ENCODE peak calls at places on chromosomes 11 and 22, in five cellular contexts. M is HEK293T, Y is HepG2, F is NT2/D1, A is H1. X is an unnamed sample.

GRCh38 chr11:33701831-33702230 is 1.2 kb upstream of the C11orf91 start:
- DNase-seq in M (no peak), Y (no peak), A (no peak), F (no peak), X (no peak)

GRCh38 chr22:35477911-35478582 is 62.6 kb upstream of the RASD2 start:
- DNase-seq in Y (no peak), F (no peak), M (peak; percentile 71), A (no peak), X (no peak)

GRCh38 chr11:96074551-96075309 is 150.8 kb upstream of the MTMR2 start:
- DNase-seq in F (no peak), Y (no peak), M (no peak), A (no peak), X (no peak)

GRCh38 chr11:66852466-66853241 is 4.2 kb upstream of the LRFN4 start:
- DNase-seq in M (no peak), F (no peak), Y (no peak), A (no peak), X (no peak)

GRCh38 chr22:41976070-41976901 is 7.0 kb downstream of the SEPTIN3 start:
- DNase-seq in A (no peak), M (peak; percentile 71), F (no peak), Y (no peak), X (no peak)

GRCh38 chr11:69949327-69949726 is 128.8 kb upstream of the ANO1 start:
- DNase-seq in F (no peak), A (no peak), M (no peak), Y (peak; percentile 53), X (no peak)

GRCh38 chr11:116232364-116232801 is 540.4 kb downstream of the BUD13 start:
- DNase-seq in F (no peak), M (peak; percentile 17), Y (no peak), A (no peak), X (no peak)

GRCh38 chr11:119752946-119753345 is 23.9 kb upstream of the NECTIN1 start:
- DNase-seq in F (no peak), Y (no peak), A (no peak), M (no peak), X (no peak)

GRCh38 chr11:73556966-73557365 is 40.9 kb downstream of the FAM168A start:
- DNase-seq in F (no peak), M (no peak), Y (no peak), A (no peak), X (no peak)

GRCh38 chr22:31940506-31940905 is 3.8 kb upstream of the YWHAH start:
- DNase-seq in F (no peak), A (no peak), Y (no peak), M (no peak), X (no peak)

GRCh38 chr11:109851780-109852390 is 241.3 kb upstream of the ZC3H12C start:
- DNase-seq in A (no peak), F (no peak), M (no peak), Y (no peak), X (no peak)

GRCh38 chr11:14643697-14644395 is at the start of gene PDE3B:
- DNase-seq in F (peak; percentile 54), Y (peak; percentile 83), A (no peak), M (peak; percentile 88), X (no peak)
- TF ChIP-seq SUZ12 in F (no peak), Y (no peak), A (no peak), M (no peak), X (no peak)

DNA sequence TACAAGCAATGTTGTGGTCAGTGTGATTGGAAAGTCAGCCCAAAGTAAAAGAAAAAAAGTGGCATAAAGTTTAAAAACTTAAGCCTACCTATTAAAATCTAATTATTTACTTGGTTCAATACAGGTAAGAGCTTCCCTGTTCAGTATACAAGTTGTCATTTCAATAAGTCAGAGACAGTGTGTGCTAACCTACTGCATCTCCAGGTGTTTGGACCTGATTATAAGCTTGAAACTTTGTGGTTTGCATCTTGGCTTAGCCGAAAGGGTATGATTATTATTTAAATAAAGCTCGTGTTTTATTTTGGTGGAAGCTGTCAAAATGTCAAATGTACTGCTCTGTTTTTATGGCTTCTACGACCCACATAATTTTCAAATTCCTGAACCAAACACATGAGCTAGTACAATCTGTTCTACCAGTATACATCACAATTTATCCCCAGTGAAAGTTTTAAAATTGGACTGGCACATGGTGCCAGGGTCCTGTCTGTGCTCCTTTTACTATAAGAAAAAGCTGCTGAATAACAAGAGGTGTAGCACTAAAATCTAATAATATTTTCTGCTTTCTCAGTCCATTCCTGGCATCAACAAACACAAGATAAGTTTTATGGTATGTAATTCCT is 103.9 kb upstream of the ANO3 start:
- DNase-seq in M (no peak), Y (no peak), F (no peak), A (no peak), X (no peak)
- TF ChIP-seq SUZ12 in M (no peak), Y (no peak), F (no peak), A (no peak), X (no peak)

DNA sequence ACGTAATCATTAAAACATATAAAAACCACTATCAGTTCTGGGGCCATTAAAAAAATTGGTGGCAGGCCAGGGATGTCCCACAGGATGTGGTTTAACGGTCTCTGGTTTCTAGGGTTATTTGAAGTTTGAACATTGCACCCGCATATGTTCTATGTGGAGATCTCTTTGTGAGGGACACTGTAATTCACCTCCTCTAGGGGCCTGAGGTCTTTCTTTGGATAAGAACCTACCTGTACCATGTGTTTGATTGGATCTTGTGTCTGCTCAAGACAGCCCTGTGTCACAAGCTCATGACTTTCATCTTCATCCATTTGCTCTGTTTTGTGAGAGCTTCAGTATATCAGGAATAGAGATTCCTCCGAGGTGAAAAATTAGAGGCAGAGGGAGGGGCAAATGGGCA is 73.3 kb downstream of the GGTLC2 start:
- DNase-seq in A (no peak), M (no peak), F (no peak), Y (no peak), X (no peak)
- TF ChIP-seq SUZ12 in A (no peak), M (no peak), F (no peak), Y (no peak), X (no peak)

GRCh38 chr22:49396817-49397216 is 430.9 kb downstream of the BRD1 start:
- DNase-seq in A (no peak), Y (no peak), M (no peak), F (no peak), X (no peak)
- TF ChIP-seq SUZ12 in A (no peak), Y (no peak), M (no peak), F (no peak), X (no peak)

GRCh38 chr11:118560806-118561205 is 4.9 kb downstream of the IFT46 start:
- DNase-seq in Y (no peak), F (no peak), M (no peak), A (no peak), X (no peak)
- TF ChIP-seq SUZ12 in Y (no peak), F (no peak), M (no peak), A (no peak), X (no peak)

DNA sequence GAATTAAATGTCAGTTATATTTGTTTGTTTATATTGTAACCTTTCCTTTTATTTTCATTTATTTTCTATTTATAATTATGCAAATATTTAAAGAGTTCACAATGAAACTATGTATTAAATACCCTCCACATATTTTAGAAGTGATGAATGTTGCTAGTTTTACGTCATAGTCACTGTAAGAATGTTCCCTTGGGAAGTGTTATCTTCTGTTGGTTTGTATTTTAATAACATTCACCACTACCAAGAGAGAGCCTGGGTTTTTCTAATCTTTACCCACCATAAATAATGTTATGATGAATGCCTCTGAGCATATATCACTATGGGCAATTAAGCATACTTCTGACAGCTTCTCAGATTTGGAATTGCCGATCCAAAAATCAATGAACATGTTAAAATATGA is 80.7 kb downstream of the GGT1 start:
- DNase-seq in M (no peak), A (no peak), F (no peak), Y (no peak), X (no peak)
- TF ChIP-seq SUZ12 in M (no peak), A (no peak), F (no peak), Y (no peak), X (no peak)

DNA sequence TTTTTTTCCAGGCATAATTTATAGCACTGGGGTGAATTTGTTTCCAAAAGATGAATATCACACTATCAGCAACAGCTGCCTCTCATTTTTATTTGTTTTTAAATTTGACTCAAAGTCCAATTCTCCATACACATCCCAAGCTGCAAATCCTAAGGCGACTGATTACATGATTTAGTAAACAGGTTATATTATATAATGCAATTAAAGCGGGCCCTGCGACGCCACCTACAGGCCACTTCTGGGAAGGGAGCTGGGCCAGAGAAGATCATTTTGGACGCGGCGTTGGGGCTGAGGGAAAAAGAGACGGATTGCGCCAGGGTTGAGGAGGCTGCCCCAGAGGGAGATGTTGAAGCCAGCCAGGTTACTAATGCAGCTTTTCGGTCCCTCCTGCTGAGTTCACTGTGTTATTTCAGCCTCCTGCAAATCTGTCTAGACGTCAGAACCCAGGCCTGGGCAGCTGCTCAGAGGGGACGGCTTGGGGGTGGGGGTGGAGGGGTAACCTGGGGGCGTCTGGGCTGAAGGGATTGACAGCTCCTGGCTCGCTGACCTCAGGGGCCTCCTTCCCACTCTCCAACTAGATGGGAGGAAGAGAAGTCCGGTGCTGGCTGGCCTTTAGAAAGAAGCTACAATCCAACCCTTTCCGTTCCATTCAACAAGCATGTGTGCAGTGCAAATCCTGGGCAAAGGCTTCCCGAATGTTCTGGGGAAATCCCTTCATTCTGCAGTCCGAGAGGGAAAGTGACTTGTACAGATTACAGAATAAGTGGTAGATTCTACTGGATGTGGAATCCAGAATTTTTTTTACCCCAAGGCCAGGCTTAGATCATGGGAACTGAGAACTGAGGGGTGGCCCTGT is 150.1 kb downstream of the FEZ1 start:
- DNase-seq in F (peak; percentile 51), Y (peak; percentile 15), M (peak; percentile 76), A (no peak), X (no peak)
- TF ChIP-seq SUZ12 in F (no peak), Y (no peak), M (no peak), A (no peak), X (no peak)

GRCh38 chr22:43428005-43428485 is 16.2 kb downstream of the MPPED1 start:
- DNase-seq in Y (no peak), F (no peak), A (no peak), M (no peak), X (no peak)

GRCh38 chr22:43426816-43427215 is 15.0 kb downstream of the MPPED1 start:
- DNase-seq in A (no peak), Y (no peak), F (no peak), M (no peak), X (no peak)

GRCh38 chr22:43429426-43429825 is 17.6 kb downstream of the MPPED1 start:
- DNase-seq in Y (no peak), F (no peak), A (no peak), M (no peak), X (no peak)

GRCh38 chr22:43425976-43426785 is 14.4 kb downstream of the MPPED1 start:
- DNase-seq in Y (no peak), F (no peak), M (no peak), A (no peak), X (no peak)

DNA sequence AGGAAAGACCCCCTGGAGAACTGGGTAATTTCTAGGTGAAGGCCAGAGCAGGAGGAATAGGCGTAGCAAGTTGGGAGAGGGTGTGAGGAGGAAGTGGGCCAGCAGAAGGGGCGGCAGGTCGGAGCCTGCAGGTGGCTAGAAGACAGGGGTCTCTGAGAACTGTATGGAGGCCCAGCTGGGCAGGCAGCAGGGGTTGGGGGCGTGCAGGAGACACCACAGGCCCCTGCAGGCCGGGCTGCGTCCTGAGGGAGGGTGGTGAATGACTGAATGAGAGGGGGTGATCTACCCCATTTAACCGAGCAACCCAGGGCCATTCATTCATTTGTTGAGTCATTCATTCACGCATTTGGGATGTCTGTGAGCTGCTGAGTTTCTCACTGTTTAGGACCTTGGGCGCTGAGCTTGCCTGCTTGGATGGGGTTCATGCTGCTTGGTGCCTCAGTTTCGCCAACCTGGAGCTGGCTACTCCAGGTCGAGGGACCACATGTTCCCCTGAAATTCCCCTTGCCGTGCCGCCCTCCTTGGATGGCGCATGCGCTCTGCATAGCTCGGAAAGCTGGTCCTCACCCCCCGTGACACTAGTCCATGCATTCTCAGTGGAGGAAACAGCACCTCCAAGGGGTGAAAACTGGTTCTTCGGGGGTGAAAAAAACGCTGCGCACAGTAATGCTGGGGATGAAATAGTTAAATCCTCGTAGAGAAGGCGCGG is 15.6 kb downstream of the MPPED1 start:
- DNase-seq in A (no peak), M (no peak), Y (no peak), F (no peak), X (no peak)
- TF ChIP-seq SUZ12 in A (no peak), M (no peak), Y (no peak), F (no peak), X (no peak)

GRCh38 chr11:82080160-82080559 is 653.5 kb downstream of the FAM181B start:
- DNase-seq in A (no peak), M (no peak), Y (no peak), F (no peak), X (no peak)
- TF ChIP-seq SUZ12 in A (no peak), M (no peak), Y (no peak), F (no peak), X (no peak)

X was measured in GM12878.